ENCODE peak calls at places on chromosomes 13 and 19, in six cellular contexts. One of them, this sample, is unnamed. For H3K4me1, the result is how much of the 10 kb centered on the place peaks cover.

GRCh38 chr13:99251908-99252307 is 6.3 kb downstream of the GPR18 start:
- DNase-seq in suprapubic skin: no peak
- DNase-seq in transverse colon: no peak
- DNase-seq in heart left ventricle: no peak
- DNase-seq in esophagus squamous epithelium: no peak
- DNase-seq in tibial nerve: no peak
- DNase-seq in this sample: no peak

GRCh38 chr19:50325310-50326100 is 3.7 kb downstream of the KCNC3 start:
- DNase-seq in transverse colon: peak
- DNase-seq in tibial nerve: no peak
- DNase-seq in heart left ventricle: peak
- DNase-seq in esophagus squamous epithelium: no peak
- DNase-seq in suprapubic skin: peak
- DNase-seq in this sample: peak

GRCh38 chr13:43268632-43269031 is 245.2 kb downstream of the DNAJC15 start:
- DNase-seq in tibial nerve: no peak
- DNase-seq in heart left ventricle: no peak
- DNase-seq in transverse colon: no peak
- DNase-seq in suprapubic skin: no peak
- DNase-seq in esophagus squamous epithelium: no peak
- DNase-seq in this sample: no peak

GRCh38 chr13:113179374-113180230 is 21.2 kb downstream of the PROZ start:
- DNase-seq in suprapubic skin: no peak
- DNase-seq in transverse colon: no peak
- DNase-seq in tibial nerve: no peak
- DNase-seq in heart left ventricle: no peak
- DNase-seq in esophagus squamous epithelium: no peak
- DNase-seq in this sample: no peak

GRCh38 chr19:55647732-55648656 is at the start of gene CCDC106:
- DNase-seq in transverse colon: peak
- DNase-seq in esophagus squamous epithelium: no peak
- DNase-seq in tibial nerve: no peak
- DNase-seq in heart left ventricle: peak
- DNase-seq in suprapubic skin: peak
- DNase-seq in this sample: peak

GRCh38 chr13:92573467-92574057 is 653.0 kb upstream of the GPC6 start:
- DNase-seq in tibial nerve: no peak
- DNase-seq in transverse colon: no peak
- DNase-seq in heart left ventricle: no peak
- DNase-seq in esophagus squamous epithelium: no peak
- DNase-seq in suprapubic skin: no peak
- DNase-seq in this sample: no peak

GRCh38 chr13:106472621-106473020 is 62.8 kb downstream of the EFNB2 start:
- DNase-seq in tibial nerve: no peak
- DNase-seq in esophagus squamous epithelium: no peak
- DNase-seq in heart left ventricle: no peak
- DNase-seq in transverse colon: no peak
- DNase-seq in suprapubic skin: no peak
- DNase-seq in this sample: no peak

GRCh38 chr13:74681891-74682290 is 547.7 kb upstream of the KLF12 start:
- DNase-seq in tibial nerve: no peak
- DNase-seq in suprapubic skin: no peak
- DNase-seq in transverse colon: no peak
- DNase-seq in esophagus squamous epithelium: no peak
- DNase-seq in heart left ventricle: no peak
- DNase-seq in this sample: no peak

GRCh38 chr19:35845215-35846037 is 6.9 kb downstream of the NPHS1 start:
- DNase-seq in esophagus squamous epithelium: no peak
- DNase-seq in suprapubic skin: no peak
- DNase-seq in heart left ventricle: no peak
- DNase-seq in tibial nerve: no peak
- DNase-seq in transverse colon: peak
- DNase-seq in this sample: no peak

GRCh38 chr13:110767476-110767875 is 54.0 kb downstream of the ING1 start:
- DNase-seq in esophagus squamous epithelium: no peak
- DNase-seq in transverse colon: no peak
- DNase-seq in tibial nerve: no peak
- DNase-seq in suprapubic skin: no peak
- DNase-seq in heart left ventricle: no peak
- DNase-seq in this sample: no peak

GRCh38 chr19:19774354-19775033 is 41.6 kb upstream of the ZNF14 start:
- DNase-seq in esophagus squamous epithelium: no peak
- DNase-seq in transverse colon: no peak
- DNase-seq in heart left ventricle: no peak
- DNase-seq in tibial nerve: no peak
- DNase-seq in suprapubic skin: no peak
- DNase-seq in this sample: no peak

GRCh38 chr13:44393391-44393790 is 19.8 kb downstream of the SERP2 start:
- DNase-seq in heart left ventricle: no peak
- DNase-seq in transverse colon: peak
- DNase-seq in suprapubic skin: peak
- DNase-seq in tibial nerve: no peak
- DNase-seq in esophagus squamous epithelium: no peak
- DNase-seq in this sample: no peak

GRCh38 chr19:33177417-33177976 is 16.6 kb upstream of the LRP3 start:
- DNase-seq in esophagus squamous epithelium: peak
- DNase-seq in tibial nerve: no peak
- DNase-seq in heart left ventricle: no peak
- DNase-seq in transverse colon: no peak
- DNase-seq in suprapubic skin: peak
- DNase-seq in this sample: no peak

GRCh38 chr19:50333737-50334617 is 4.8 kb upstream of the KCNC3 start:
- DNase-seq in transverse colon: peak
- DNase-seq in suprapubic skin: no peak
- DNase-seq in heart left ventricle: peak
- DNase-seq in esophagus squamous epithelium: no peak
- DNase-seq in tibial nerve: no peak
- DNase-seq in this sample: peak

GRCh38 chr13:30681489-30682242 is 53.7 kb upstream of the ALOX5AP start:
- DNase-seq in tibial nerve: no peak
- DNase-seq in esophagus squamous epithelium: no peak
- DNase-seq in suprapubic skin: no peak
- DNase-seq in heart left ventricle: no peak
- DNase-seq in transverse colon: no peak
- DNase-seq in this sample: no peak

DNA sequence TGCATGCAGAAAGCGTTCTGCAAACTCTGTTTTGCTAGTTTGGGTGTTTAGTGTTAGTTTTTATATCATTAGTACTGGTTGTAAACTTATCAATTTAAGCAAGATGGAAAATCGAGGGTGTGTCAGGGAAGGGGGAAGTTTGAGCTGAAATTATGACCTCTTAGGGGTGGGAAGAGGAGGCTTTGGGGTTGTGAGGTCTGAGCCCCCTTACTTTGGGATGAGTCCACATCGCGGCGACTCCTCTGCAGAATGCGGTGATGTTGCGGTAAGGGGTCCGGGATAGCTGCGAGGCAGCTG is 745 bp upstream of the NDUFS7 start:
- DNase-seq in suprapubic skin: no peak
- DNase-seq in transverse colon: no peak
- DNase-seq in tibial nerve: no peak
- DNase-seq in esophagus squamous epithelium: no peak
- DNase-seq in heart left ventricle: no peak
- DNase-seq in this sample: no peak
- H3K4me3 ChIP-seq in suprapubic skin: peak
- H3K4me3 ChIP-seq in transverse colon: peak
- H3K4me3 ChIP-seq in tibial nerve: no peak
- H3K4me3 ChIP-seq in esophagus squamous epithelium: peak
- H3K4me3 ChIP-seq in heart left ventricle: peak
- H3K4me3 ChIP-seq in this sample: no peak

DNA sequence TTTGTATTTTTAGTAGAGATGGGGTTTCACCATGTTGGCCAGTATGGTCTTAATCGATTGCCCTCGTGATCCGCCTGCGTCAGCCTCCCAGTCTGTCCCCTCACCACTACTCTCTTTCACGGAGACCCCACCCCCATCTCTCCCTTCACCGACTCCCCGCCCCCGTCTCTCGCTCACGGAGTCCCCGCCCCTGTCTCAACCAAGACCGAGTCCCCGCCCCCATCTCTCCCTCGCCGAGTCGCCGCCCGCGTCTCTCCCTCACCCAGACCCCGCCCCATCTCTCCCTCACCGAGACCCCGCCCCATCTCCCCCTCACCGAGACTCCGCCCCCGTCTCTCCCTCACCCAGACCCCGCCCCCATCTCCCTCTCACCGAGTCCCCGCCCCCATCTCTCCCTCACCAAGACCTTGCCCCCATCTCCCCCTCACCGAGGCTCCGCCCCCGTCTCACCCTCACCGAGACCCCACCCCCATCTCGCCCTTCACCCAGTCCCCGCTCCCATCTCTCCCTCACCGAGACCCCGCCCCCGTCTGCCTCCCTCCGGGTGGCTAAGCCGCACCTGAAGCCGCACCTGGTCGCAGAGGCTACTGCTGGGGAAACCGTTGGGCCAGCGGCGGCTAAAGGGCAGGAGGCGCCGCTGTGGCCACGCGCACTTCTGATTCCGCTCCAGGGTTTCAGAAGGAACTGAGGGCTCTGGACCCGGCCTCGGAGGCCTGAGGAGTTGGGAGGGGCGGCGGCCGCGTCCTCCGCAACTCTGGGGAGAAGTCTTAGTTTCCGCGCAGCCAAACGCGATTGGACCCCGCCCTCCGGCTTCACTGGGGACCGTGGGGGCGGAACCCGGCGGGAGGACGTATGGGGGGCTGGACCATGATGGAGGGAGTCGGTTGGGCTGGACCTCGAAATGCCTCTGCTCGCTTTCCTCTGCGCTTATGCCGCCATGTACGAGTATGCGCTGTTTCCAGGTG is 17.1 kb upstream of the ZNF846 start:
- DNase-seq in tibial nerve: peak
- DNase-seq in suprapubic skin: peak
- DNase-seq in esophagus squamous epithelium: peak
- DNase-seq in heart left ventricle: peak
- DNase-seq in transverse colon: peak
- DNase-seq in this sample: peak
- TF ChIP-seq POLR2A in tibial nerve: peak
- TF ChIP-seq POLR2A in suprapubic skin: peak
- TF ChIP-seq POLR2A in esophagus squamous epithelium: no peak
- TF ChIP-seq POLR2A in heart left ventricle: peak
- TF ChIP-seq POLR2A in transverse colon: peak
- TF ChIP-seq POLR2A in this sample: peak

GRCh38 chr19:1271528-1272422 is 2.6 kb downstream of the CIRBP start:
- DNase-seq in heart left ventricle: peak
- DNase-seq in esophagus squamous epithelium: no peak
- DNase-seq in suprapubic skin: no peak
- DNase-seq in transverse colon: no peak
- DNase-seq in tibial nerve: no peak
- DNase-seq in this sample: peak

GRCh38 chr19:1270854-1271527 is 1.9 kb downstream of the CIRBP start:
- DNase-seq in tibial nerve: no peak
- DNase-seq in suprapubic skin: no peak
- DNase-seq in heart left ventricle: no peak
- DNase-seq in esophagus squamous epithelium: no peak
- DNase-seq in transverse colon: no peak
- DNase-seq in this sample: no peak

GRCh38 chr19:1273263-1274041 is 1.9 kb upstream of the FAM174C start:
- DNase-seq in esophagus squamous epithelium: no peak
- DNase-seq in transverse colon: no peak
- DNase-seq in heart left ventricle: no peak
- DNase-seq in suprapubic skin: no peak
- DNase-seq in tibial nerve: no peak
- DNase-seq in this sample: peak

GRCh38 chr19:1274081-1274851 is 1.1 kb upstream of the FAM174C start:
- DNase-seq in heart left ventricle: no peak
- DNase-seq in tibial nerve: no peak
- DNase-seq in esophagus squamous epithelium: no peak
- DNase-seq in transverse colon: no peak
- DNase-seq in suprapubic skin: no peak
- DNase-seq in this sample: no peak

DNA sequence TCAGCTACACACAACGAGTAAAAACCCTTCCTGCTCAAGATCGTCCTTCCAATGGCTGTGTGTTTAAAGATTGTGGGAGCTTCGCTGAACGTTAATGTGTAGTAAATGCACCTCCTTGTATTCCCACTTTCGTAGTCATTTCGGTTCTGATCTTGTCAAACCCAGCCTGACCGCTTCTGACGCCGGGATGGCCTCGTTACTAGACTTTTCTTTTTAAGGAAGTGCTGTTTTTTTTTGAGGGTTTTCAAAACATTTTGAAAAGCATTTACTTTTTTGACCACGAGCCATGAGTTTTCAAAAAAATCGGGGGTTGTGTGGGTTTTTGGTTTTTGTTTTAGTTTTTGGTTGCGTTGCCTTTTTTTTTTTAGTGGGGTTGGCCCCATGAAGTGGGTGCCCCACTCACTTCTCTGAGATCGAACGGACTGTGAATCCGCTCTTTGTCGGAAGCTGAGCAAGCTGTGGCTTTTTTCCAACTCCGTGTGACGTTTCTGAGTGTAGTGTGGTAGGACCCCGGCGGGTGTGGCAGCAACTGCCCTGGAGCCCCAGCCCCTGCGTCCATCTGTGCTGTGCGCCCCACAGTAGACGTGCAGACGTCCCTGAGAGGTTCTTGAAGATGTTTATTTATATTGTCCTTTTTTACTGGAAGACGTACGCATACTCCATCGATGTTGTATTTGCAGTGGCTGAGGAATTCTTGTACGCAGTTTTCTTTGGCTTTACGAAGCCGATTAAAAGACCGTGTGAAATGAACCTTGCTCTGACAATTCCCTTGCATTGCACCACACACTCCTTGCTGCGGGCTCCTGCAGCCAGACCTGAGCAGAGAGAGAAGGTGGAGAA is 2.7 kb upstream of the FAM174C start:
- DNase-seq in heart left ventricle: no peak
- DNase-seq in esophagus squamous epithelium: no peak
- DNase-seq in transverse colon: no peak
- DNase-seq in tibial nerve: no peak
- DNase-seq in suprapubic skin: no peak
- DNase-seq in this sample: peak
- H3K4me1 ChIP-seq in heart left ventricle: half or more
- H3K4me1 ChIP-seq in esophagus squamous epithelium: half or more
- H3K4me1 ChIP-seq in transverse colon: half or more
- H3K4me1 ChIP-seq in tibial nerve: half or more
- H3K4me1 ChIP-seq in suprapubic skin: half or more
- H3K4me1 ChIP-seq in this sample: half or more

GRCh38 chr19:45163751-45164150 is 3.0 kb upstream of the NKPD1 start:
- DNase-seq in tibial nerve: no peak
- DNase-seq in heart left ventricle: no peak
- DNase-seq in suprapubic skin: no peak
- DNase-seq in esophagus squamous epithelium: no peak
- DNase-seq in transverse colon: no peak
- DNase-seq in this sample: no peak

GRCh38 chr19:45163156-45163555 is 2.4 kb upstream of the NKPD1 start:
- DNase-seq in suprapubic skin: no peak
- DNase-seq in tibial nerve: no peak
- DNase-seq in transverse colon: no peak
- DNase-seq in heart left ventricle: no peak
- DNase-seq in esophagus squamous epithelium: no peak
- DNase-seq in this sample: no peak

GRCh38 chr19:45166723-45167252 is 6.0 kb upstream of the NKPD1 start:
- DNase-seq in suprapubic skin: no peak
- DNase-seq in transverse colon: no peak
- DNase-seq in esophagus squamous epithelium: no peak
- DNase-seq in tibial nerve: no peak
- DNase-seq in heart left ventricle: no peak
- DNase-seq in this sample: no peak

GRCh38 chr19:45162464-45163143 is 1.8 kb upstream of the NKPD1 start:
- DNase-seq in heart left ventricle: no peak
- DNase-seq in tibial nerve: no peak
- DNase-seq in transverse colon: no peak
- DNase-seq in esophagus squamous epithelium: no peak
- DNase-seq in suprapubic skin: peak
- DNase-seq in this sample: no peak

GRCh38 chr19:45164577-45165335 is 4.0 kb upstream of the NKPD1 start:
- DNase-seq in transverse colon: peak
- DNase-seq in tibial nerve: no peak
- DNase-seq in suprapubic skin: no peak
- DNase-seq in heart left ventricle: peak
- DNase-seq in esophagus squamous epithelium: no peak
- DNase-seq in this sample: peak
- H3K4me3 ChIP-seq in transverse colon: no peak
- H3K4me3 ChIP-seq in tibial nerve: no peak
- H3K4me3 ChIP-seq in suprapubic skin: no peak
- H3K4me3 ChIP-seq in heart left ventricle: no peak
- H3K4me3 ChIP-seq in esophagus squamous epithelium: no peak
- H3K4me3 ChIP-seq in this sample: no peak